ENCODE peak calls at places on chromosome 22, in seven cellular contexts. I, W, N, T, C, O and R are unnamed samples.

GRCh38 chr22:21942407-21942895 is 10.2 kb downstream of the PPM1F start:
- DNase-seq in I (peak), W (peak), N (peak), T (peak), C (peak), O (peak), R (no peak)

GRCh38 chr22:42991010-42991651 is 23.8 kb downstream of the PACSIN2 start:
- DNase-seq in I (peak), W (no peak), N (peak), T (peak), C (no peak), O (no peak), R (no peak)

GRCh38 chr22:17343766-17344165 is 25.5 kb upstream of the CECR2 start:
- DNase-seq in I (no peak), W (no peak), N (no peak), T (no peak), C (no peak), O (no peak), R (no peak)

GRCh38 chr22:30490399-30490798 is 15.1 kb downstream of the SEC14L4 start:
- DNase-seq in I (no peak), W (no peak), N (no peak), T (no peak), C (no peak), O (no peak), R (no peak)

GRCh38 chr22:31229402-31230140 is 17.5 kb downstream of the LIMK2 start:
- DNase-seq in I (no peak), W (peak), N (peak), T (peak), C (peak), O (peak), R (no peak)

GRCh38 chr22:46584081-46584903 is 35.9 kb upstream of the GRAMD4 start:
- DNase-seq in I (no peak), W (no peak), N (peak), T (peak), C (no peak), O (peak), R (no peak)

GRCh38 chr22:33746501-33746928 is 173.8 kb downstream of the LARGE1 start:
- DNase-seq in I (no peak), W (no peak), N (no peak), T (no peak), C (peak), O (no peak), R (no peak)

GRCh38 chr22:40654522-40655167 is 18.1 kb upstream of the MRTFA start:
- DNase-seq in I (peak), W (peak), N (peak), T (peak), C (peak), O (peak), R (no peak)

GRCh38 chr22:24830205-24830979 is 24.4 kb downstream of the SGSM1 start:
- DNase-seq in I (no peak), W (no peak), N (no peak), T (no peak), C (no peak), O (no peak), R (no peak)

GRCh38 chr22:24807284-24807950 is 1.4 kb downstream of the SGSM1 start:
- DNase-seq in I (no peak), W (peak), N (no peak), T (peak), C (no peak), O (peak), R (no peak)

GRCh38 chr22:18103527-18104269 is 6.9 kb upstream of the TUBA8 start:
- DNase-seq in I (no peak), W (no peak), N (no peak), T (no peak), C (no peak), O (no peak), R (no peak)

GRCh38 chr22:44567846-44568493 is 69.9 kb upstream of the RTL6 start:
- DNase-seq in I (peak), W (peak), N (peak), T (peak), C (peak), O (no peak), R (no peak)

GRCh38 chr22:30280495-30280894 is 8.8 kb downstream of the CASTOR1 start:
- DNase-seq in I (no peak), W (no peak), N (peak), T (no peak), C (no peak), O (no peak), R (no peak)

GRCh38 chr22:42202048-42202447 is 68.4 kb downstream of the TCF20 start:
- DNase-seq in I (no peak), W (no peak), N (no peak), T (no peak), C (no peak), O (no peak), R (no peak)

GRCh38 chr22:46010177-46010867 is 33.4 kb upstream of the WNT7B start:
- DNase-seq in I (peak), W (no peak), N (peak), T (peak), C (no peak), O (peak), R (no peak)

GRCh38 chr22:30485362-30485988 is 13.7 kb upstream of the SEC14L3 start:
- DNase-seq in I (peak), W (peak), N (peak), T (peak), C (peak), O (peak), R (peak)

GRCh38 chr22:30523646-30524489 is 18.4 kb upstream of the SEC14L4 start:
- DNase-seq in I (no peak), W (no peak), N (no peak), T (no peak), C (no peak), O (no peak), R (no peak)

GRCh38 chr22:47174096-47174495 is 411.6 kb downstream of the TBC1D22A start:
- DNase-seq in I (no peak), W (no peak), N (no peak), T (no peak), C (no peak), O (peak), R (no peak)

GRCh38 chr22:43152355-43153071 is 1.2 kb downstream of the TSPO start:
- DNase-seq in I (peak), W (peak), N (peak), T (peak), C (peak), O (peak), R (no peak)

GRCh38 chr22:16601437-16602223 is 9.0 kb upstream of the CCT8L2 start:
- DNase-seq in I (no peak), W (peak), N (no peak), T (peak), C (no peak), O (peak), R (no peak)

GRCh38 chr22:43230983-43231723 is 44.2 kb upstream of the TTLL12 start:
- DNase-seq in I (peak), W (peak), N (peak), T (peak), C (peak), O (peak), R (peak)

GRCh38 chr22:42439821-42440674 is 7.8 kb upstream of the NFAM1 start:
- DNase-seq in I (peak), W (no peak), N (peak), T (peak), C (peak), O (peak), R (no peak)

GRCh38 chr22:32868928-32869327 is 67.4 kb downstream of the TIMP3 start:
- DNase-seq in I (no peak), W (no peak), N (no peak), T (no peak), C (no peak), O (no peak), R (no peak)

GRCh38 chr22:32205974-32206773 is 1.3 kb upstream of the RFPL2 start:
- DNase-seq in I (no peak), W (no peak), N (no peak), T (no peak), C (no peak), O (no peak), R (no peak)

DNA sequence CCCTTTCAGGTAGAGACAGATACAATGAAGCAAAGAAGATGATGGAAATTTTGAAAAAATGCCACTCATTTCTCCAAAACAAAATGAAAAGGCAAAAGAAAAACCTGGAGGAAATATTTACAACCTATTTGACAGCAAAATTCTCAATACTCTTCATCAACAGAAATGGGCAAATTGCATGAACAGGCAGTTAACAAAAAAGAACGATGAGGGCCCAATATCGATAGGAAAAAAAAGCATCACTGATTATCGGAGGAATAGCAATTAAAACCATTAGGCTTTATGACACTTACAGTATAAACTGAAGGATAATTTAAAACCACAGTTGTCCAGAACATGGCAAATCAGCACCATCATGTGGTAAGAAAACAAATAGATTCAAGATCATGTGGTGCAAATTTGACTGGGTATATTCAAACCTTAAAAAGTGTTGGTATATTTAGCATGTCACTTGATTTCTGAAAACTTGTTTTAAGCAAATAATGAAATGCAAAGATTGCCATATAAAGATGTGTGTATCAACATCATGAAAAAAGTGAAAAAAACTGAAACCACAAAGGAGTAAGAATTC is 222.9 kb downstream of the BRD1 start:
- DNase-seq in I (no peak), W (no peak), N (no peak), T (no peak), C (no peak), O (no peak), R (no peak)
- TF ChIP-seq CTCF in I (no peak), W (no peak), N (no peak), T (no peak), C (no peak), O (no peak), R (no peak)

GRCh38 chr22:29078869-29079207 is 6.0 kb downstream of the KREMEN1 start:
- DNase-seq in I (no peak), W (no peak), N (no peak), T (no peak), C (no peak), O (no peak), R (no peak)

GRCh38 chr22:29079218-29079901 is 6.5 kb downstream of the KREMEN1 start:
- DNase-seq in I (no peak), W (no peak), N (peak), T (no peak), C (no peak), O (no peak), R (no peak)

GRCh38 chr22:29078036-29078868 is 5.4 kb downstream of the KREMEN1 start:
- DNase-seq in I (no peak), W (no peak), N (no peak), T (no peak), C (no peak), O (no peak), R (no peak)

GRCh38 chr22:29081499-29082236 is 8.8 kb downstream of the KREMEN1 start:
- DNase-seq in I (no peak), W (peak), N (no peak), T (no peak), C (no peak), O (no peak), R (no peak)

DNA sequence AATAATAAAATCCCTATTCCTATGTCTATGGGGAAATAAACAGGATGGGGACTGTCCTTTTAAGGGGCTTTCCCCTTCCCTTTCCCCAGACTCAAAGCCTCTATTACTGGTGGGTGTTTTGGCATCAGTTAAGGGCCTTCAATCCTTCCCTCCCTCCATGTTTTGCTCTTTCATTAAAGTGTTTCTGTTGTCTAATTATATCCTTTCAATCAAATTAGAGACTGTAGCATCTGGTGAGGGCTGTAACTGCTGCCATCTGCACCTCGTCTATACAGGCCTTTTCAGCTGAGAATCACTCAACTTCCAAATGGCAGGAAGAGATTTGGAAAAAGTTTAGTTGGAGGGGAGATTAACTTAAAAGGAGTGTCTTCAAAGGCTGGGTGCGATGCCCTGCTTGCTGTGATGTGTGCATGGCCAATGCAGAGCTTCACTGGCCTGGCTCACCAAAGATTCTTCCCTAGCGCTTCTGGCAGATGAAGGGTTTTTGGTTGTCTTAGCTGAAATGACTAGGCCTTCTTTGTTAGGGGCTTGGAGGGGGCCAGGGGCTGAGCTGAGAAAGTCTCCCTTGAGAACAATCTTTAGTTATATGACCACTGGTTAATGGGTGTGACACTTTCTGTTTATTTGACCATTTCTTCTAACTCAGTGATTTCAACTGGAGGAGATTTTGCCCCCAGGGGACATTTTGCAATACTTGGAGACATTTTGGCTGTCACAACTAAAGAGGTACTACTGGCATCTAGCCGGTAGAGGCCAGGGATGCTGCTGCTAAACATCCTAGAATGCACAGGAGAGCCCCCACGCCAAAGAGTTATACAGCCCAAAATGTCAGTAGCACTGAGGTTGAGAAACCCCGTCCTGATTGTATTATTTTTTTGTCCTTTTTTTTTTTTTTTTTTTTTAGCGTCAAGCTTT is 7.5 kb downstream of the KREMEN1 start:
- DNase-seq in I (peak), W (no peak), N (no peak), T (peak), C (no peak), O (peak), R (no peak)
- TF ChIP-seq CTCF in I (peak), W (no peak), N (no peak), T (peak), C (no peak), O (no peak), R (no peak)

GRCh38 chr22:48474881-48475280 is 1352.8 kb downstream of the BRD1 start:
- DNase-seq in I (no peak), W (no peak), N (no peak), T (no peak), C (no peak), O (no peak), R (no peak)

GRCh38 chr22:48476599-48476998 is 1351.1 kb downstream of the BRD1 start:
- DNase-seq in I (no peak), W (no peak), N (no peak), T (no peak), C (no peak), O (no peak), R (no peak)

GRCh38 chr22:48477031-48477721 is 1350.5 kb downstream of the BRD1 start:
- DNase-seq in I (no peak), W (peak), N (no peak), T (no peak), C (peak), O (peak), R (no peak)

GRCh38 chr22:48475661-48476345 is 1351.9 kb downstream of the BRD1 start:
- DNase-seq in I (no peak), W (no peak), N (no peak), T (no peak), C (no peak), O (no peak), R (no peak)

DNA sequence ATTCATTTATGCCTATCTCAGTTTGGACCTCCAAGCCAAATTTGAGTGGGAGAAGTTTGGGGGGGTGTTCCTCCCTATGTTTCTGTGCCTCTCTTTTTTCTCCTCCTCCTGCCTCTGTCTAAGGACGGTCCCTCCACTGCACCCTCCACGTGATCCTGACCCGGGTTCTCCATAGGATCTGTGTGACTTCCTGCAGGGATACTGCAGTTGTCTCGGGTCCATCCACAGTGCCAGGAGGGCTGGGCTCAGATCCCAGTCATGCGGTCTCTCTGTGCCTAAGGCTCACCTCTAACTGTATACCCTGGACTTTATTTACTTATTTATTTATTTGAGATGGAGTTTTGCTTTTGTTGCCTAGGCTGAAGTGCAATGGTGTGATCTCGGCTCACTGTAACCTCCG is 1354.5 kb downstream of the BRD1 start:
- DNase-seq in I (no peak), W (no peak), N (no peak), T (no peak), C (no peak), O (no peak), R (no peak)
- TF ChIP-seq CTCF in I (no peak), W (no peak), N (no peak), T (no peak), C (no peak), O (no peak), R (no peak)

DNA sequence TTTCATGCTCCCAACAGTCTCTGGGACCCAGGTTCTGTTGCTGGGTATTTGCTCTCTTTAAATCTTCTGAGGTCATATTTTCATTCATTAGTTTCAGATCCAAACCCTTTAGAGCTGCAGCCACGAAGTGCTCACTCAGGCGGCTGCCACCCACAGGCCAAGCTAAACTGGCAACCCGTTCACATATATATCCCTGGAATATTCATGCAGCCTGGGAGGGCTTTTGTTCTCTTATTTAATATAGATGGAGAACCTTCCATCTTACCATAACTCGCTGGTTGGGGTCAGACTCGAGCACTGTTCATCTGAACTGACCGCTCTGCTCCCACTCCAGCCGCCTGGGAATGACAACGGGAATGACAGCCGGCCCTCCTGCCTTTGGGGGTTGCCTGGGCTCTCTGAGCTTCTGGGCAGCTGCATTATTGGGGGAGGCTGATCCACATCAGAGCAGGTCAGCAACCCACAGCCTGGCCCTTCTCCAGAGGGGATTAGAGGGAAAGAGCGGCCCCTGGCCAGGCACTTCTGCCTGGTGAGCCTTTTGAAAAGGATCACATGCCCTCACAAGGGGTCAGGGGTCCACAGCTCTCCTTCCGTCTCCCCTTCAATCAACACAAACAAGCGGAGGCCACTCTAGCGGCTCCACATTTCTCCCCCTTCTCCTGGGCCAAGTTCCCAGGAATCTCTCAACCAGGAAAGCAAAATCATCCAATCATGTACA is 11.9 kb downstream of the TMEM184B start:
- DNase-seq in I (no peak), W (no peak), N (peak), T (peak), C (no peak), O (no peak), R (no peak)
- TF ChIP-seq CTCF in I (no peak), W (no peak), N (peak), T (no peak), C (no peak), O (no peak), R (no peak)

GRCh38 chr22:23180301-23180892 is at the start of gene BCR:
- DNase-seq in I (peak), W (peak), N (peak), T (peak), C (peak), O (peak), R (peak)
- TF ChIP-seq CTCF in I (peak), W (peak), N (no peak), T (no peak), C (no peak), O (no peak), R (no peak)

DNA sequence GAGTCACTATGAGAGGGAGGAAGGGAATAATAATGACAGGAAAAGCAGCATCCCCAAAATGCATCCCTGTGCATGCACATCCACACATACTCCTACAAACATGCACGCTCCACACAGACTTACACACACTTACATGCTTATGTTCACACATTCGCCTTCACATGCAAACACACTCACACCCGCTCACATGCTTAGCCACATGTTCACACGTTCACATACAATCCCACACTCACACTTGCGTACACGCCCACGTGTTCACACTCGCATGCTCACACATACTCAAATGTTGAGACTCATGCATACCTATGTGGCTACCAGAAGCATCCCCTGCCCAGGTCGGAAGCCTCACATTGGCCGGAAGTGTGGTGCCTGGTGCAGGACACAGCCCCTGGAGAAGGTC is 372.1 kb downstream of the MN1 start:
- DNase-seq in I (no peak), W (no peak), N (no peak), T (no peak), C (no peak), O (no peak), R (no peak)
- TF ChIP-seq CTCF in I (no peak), W (no peak), N (no peak), T (no peak), C (no peak), O (no peak), R (no peak)

DNA sequence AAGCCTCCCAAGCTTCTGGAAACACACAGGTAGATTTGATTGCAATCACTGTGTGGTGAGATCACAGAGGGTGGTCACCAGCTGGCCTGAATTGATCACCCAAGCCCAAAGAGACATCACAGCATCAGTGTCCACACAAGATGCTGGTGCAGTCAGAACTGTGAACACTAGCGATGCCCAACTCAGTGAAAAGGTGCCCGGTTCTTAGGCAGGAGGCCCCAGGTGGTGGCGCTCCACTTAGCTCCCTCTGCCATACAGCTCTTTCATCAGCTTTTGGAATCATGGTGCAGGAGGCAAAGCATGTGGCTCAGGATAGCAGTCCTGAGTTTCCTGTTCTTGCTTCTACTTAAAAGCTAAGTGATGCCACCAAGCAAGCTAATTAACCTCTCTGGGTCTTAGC is 11.1 kb downstream of the DGCR2 start:
- DNase-seq in I (no peak), W (no peak), N (no peak), T (no peak), C (no peak), O (no peak), R (no peak)
- TF ChIP-seq CTCF in I (no peak), W (no peak), N (no peak), T (no peak), C (no peak), O (no peak), R (no peak)